ENCODE peak calls at places on chromosomes 5 and 9, in seven cellular contexts. E, P, M, U, X, I and J are unnamed samples.

GRCh38 chr9:35574578-35575104 is 30.4 kb upstream of the TESK1 start:
- DNase-seq in E (no peak), P (no peak), M (no peak), U (no peak), X (no peak), I (no peak), J (no peak)

GRCh38 chr5:126597156-126597555 is 2.1 kb upstream of the ALDH7A1 start:
- DNase-seq in E (no peak), P (no peak), M (no peak), U (no peak), X (no peak), I (no peak), J (no peak)

GRCh38 chr5:43652537-43653302 is 49.7 kb downstream of the NNT start:
- DNase-seq in E (no peak), P (no peak), M (no peak), U (no peak), X (no peak), I (no peak), J (no peak)

GRCh38 chr5:34530637-34531036 is 125.5 kb upstream of the RAI14 start:
- DNase-seq in E (no peak), P (no peak), M (no peak), U (no peak), X (no peak), I (no peak), J (no peak)

GRCh38 chr9:81722277-81722676 is 32.9 kb upstream of the TLE1 start:
- DNase-seq in E (no peak), P (no peak), M (no peak), U (no peak), X (no peak), I (no peak), J (no peak)

GRCh38 chr9:103183569-103184191 is 188.5 kb downstream of the CYLC2 start:
- DNase-seq in E (no peak), P (no peak), M (no peak), U (no peak), X (no peak), I (no peak), J (no peak)

GRCh38 chr5:78747703-78748359 is 99.3 kb upstream of the LHFPL2 start:
- DNase-seq in E (no peak), P (no peak), M (no peak), U (no peak), X (no peak), I (no peak), J (no peak)

GRCh38 chr9:133881671-133882381 is 110.3 kb downstream of the VAV2 start:
- DNase-seq in E (no peak), P (no peak), M (no peak), U (no peak), X (no peak), I (no peak), J (no peak)

GRCh38 chr9:124284237-124284831 is 26.6 kb downstream of the NEK6 start:
- DNase-seq in E (no peak), P (no peak), M (no peak), U (no peak), X (no peak), I (no peak), J (no peak)